ENCODE peak calls at places on chromosomes 13 and 19, in six cellular contexts. One of them, this sample, is unnamed.

GRCh38 chr13:51998723-51999471 is 12.4 kb downstream of the ATP7B start:
- DNase-seq in fibroblast of the aortic adventitia: peak
- DNase-seq in tibial artery: no peak
- DNase-seq in hepatocyte: peak
- DNase-seq in CD8-positive, alpha-beta T cell: no peak
- DNase-seq in activated CD8-positive, alpha-beta T cell treated with anti-CD3 and anti-CD28 coated beads for 36 hours: no peak
- DNase-seq in this sample: no peak

GRCh38 chr13:43245374-43245964 is 222.1 kb downstream of the DNAJC15 start:
- DNase-seq in fibroblast of the aortic adventitia: peak
- DNase-seq in tibial artery: no peak
- DNase-seq in hepatocyte: no peak
- DNase-seq in CD8-positive, alpha-beta T cell: no peak
- DNase-seq in activated CD8-positive, alpha-beta T cell treated with anti-CD3 and anti-CD28 coated beads for 36 hours: no peak
- DNase-seq in this sample: no peak

GRCh38 chr19:48544856-48545750 is 6.9 kb upstream of the SULT2B1 start:
- DNase-seq in fibroblast of the aortic adventitia: no peak
- DNase-seq in tibial artery: no peak
- DNase-seq in hepatocyte: no peak
- DNase-seq in CD8-positive, alpha-beta T cell: no peak
- DNase-seq in activated CD8-positive, alpha-beta T cell treated with anti-CD3 and anti-CD28 coated beads for 36 hours: no peak
- DNase-seq in this sample: no peak

GRCh38 chr19:3642987-3643386 is 16.4 kb upstream of the CACTIN start:
- DNase-seq in fibroblast of the aortic adventitia: no peak
- DNase-seq in tibial artery: no peak
- DNase-seq in hepatocyte: no peak
- DNase-seq in CD8-positive, alpha-beta T cell: no peak
- DNase-seq in activated CD8-positive, alpha-beta T cell treated with anti-CD3 and anti-CD28 coated beads for 36 hours: peak
- DNase-seq in this sample: no peak

GRCh38 chr13:32415019-32415418 is 12.9 kb downstream of the N4BP2L1 start:
- DNase-seq in fibroblast of the aortic adventitia: peak
- DNase-seq in tibial artery: no peak
- DNase-seq in hepatocyte: no peak
- DNase-seq in CD8-positive, alpha-beta T cell: no peak
- DNase-seq in activated CD8-positive, alpha-beta T cell treated with anti-CD3 and anti-CD28 coated beads for 36 hours: peak
- DNase-seq in this sample: peak

GRCh38 chr19:54179921-54180452 is 7.0 kb upstream of the TMC4 start:
- DNase-seq in fibroblast of the aortic adventitia: peak
- DNase-seq in tibial artery: no peak
- DNase-seq in hepatocyte: peak
- DNase-seq in CD8-positive, alpha-beta T cell: no peak
- DNase-seq in activated CD8-positive, alpha-beta T cell treated with anti-CD3 and anti-CD28 coated beads for 36 hours: no peak
- DNase-seq in this sample: no peak

GRCh38 chr13:76836311-76836710 is 49.9 kb downstream of the KCTD12 start:
- DNase-seq in fibroblast of the aortic adventitia: peak
- DNase-seq in tibial artery: no peak
- DNase-seq in hepatocyte: no peak
- DNase-seq in CD8-positive, alpha-beta T cell: no peak
- DNase-seq in activated CD8-positive, alpha-beta T cell treated with anti-CD3 and anti-CD28 coated beads for 36 hours: no peak
- DNase-seq in this sample: no peak

GRCh38 chr19:18373892-18374629 is 11.9 kb upstream of the GDF15 start:
- DNase-seq in fibroblast of the aortic adventitia: peak
- DNase-seq in tibial artery: peak
- DNase-seq in hepatocyte: peak
- DNase-seq in CD8-positive, alpha-beta T cell: peak
- DNase-seq in activated CD8-positive, alpha-beta T cell treated with anti-CD3 and anti-CD28 coated beads for 36 hours: peak
- DNase-seq in this sample: peak

GRCh38 chr13:21006141-21007005 is 55.0 kb downstream of the LATS2 start:
- DNase-seq in fibroblast of the aortic adventitia: no peak
- DNase-seq in tibial artery: peak
- DNase-seq in hepatocyte: no peak
- DNase-seq in CD8-positive, alpha-beta T cell: no peak
- DNase-seq in activated CD8-positive, alpha-beta T cell treated with anti-CD3 and anti-CD28 coated beads for 36 hours: no peak
- DNase-seq in this sample: no peak

GRCh38 chr19:49447485-49448431 is 3.9 kb downstream of the PIH1D1 start:
- DNase-seq in fibroblast of the aortic adventitia: peak
- DNase-seq in tibial artery: no peak
- DNase-seq in hepatocyte: no peak
- DNase-seq in CD8-positive, alpha-beta T cell: no peak
- DNase-seq in activated CD8-positive, alpha-beta T cell treated with anti-CD3 and anti-CD28 coated beads for 36 hours: peak
- DNase-seq in this sample: peak

GRCh38 chr19:49749771-49750170 is 13.3 kb downstream of the TSKS start:
- DNase-seq in fibroblast of the aortic adventitia: no peak
- DNase-seq in tibial artery: no peak
- DNase-seq in hepatocyte: no peak
- DNase-seq in CD8-positive, alpha-beta T cell: no peak
- DNase-seq in activated CD8-positive, alpha-beta T cell treated with anti-CD3 and anti-CD28 coated beads for 36 hours: no peak
- DNase-seq in this sample: no peak

GRCh38 chr13:26867451-26868067 is 107.0 kb upstream of the GPR12 start:
- DNase-seq in fibroblast of the aortic adventitia: peak
- DNase-seq in tibial artery: no peak
- DNase-seq in hepatocyte: peak
- DNase-seq in CD8-positive, alpha-beta T cell: no peak
- DNase-seq in activated CD8-positive, alpha-beta T cell treated with anti-CD3 and anti-CD28 coated beads for 36 hours: peak
- DNase-seq in this sample: peak

GRCh38 chr13:75120071-75120470 is 361.9 kb downstream of the TBC1D4 start:
- DNase-seq in fibroblast of the aortic adventitia: no peak
- DNase-seq in tibial artery: no peak
- DNase-seq in hepatocyte: no peak
- DNase-seq in CD8-positive, alpha-beta T cell: no peak
- DNase-seq in activated CD8-positive, alpha-beta T cell treated with anti-CD3 and anti-CD28 coated beads for 36 hours: no peak
- DNase-seq in this sample: no peak

GRCh38 chr19:12350185-12350889 is 15.1 kb downstream of the ZNF442 start:
- DNase-seq in fibroblast of the aortic adventitia: no peak
- DNase-seq in tibial artery: no peak
- DNase-seq in hepatocyte: no peak
- DNase-seq in CD8-positive, alpha-beta T cell: no peak
- DNase-seq in activated CD8-positive, alpha-beta T cell treated with anti-CD3 and anti-CD28 coated beads for 36 hours: no peak
- DNase-seq in this sample: no peak

GRCh38 chr19:12345197-12345596 is 11.8 kb upstream of the ZNF563 start:
- DNase-seq in fibroblast of the aortic adventitia: no peak
- DNase-seq in tibial artery: no peak
- DNase-seq in hepatocyte: no peak
- DNase-seq in CD8-positive, alpha-beta T cell: no peak
- DNase-seq in activated CD8-positive, alpha-beta T cell treated with anti-CD3 and anti-CD28 coated beads for 36 hours: no peak
- DNase-seq in this sample: no peak

GRCh38 chr19:12350890-12351197 is 14.6 kb downstream of the ZNF442 start:
- DNase-seq in fibroblast of the aortic adventitia: no peak
- DNase-seq in tibial artery: no peak
- DNase-seq in hepatocyte: no peak
- DNase-seq in CD8-positive, alpha-beta T cell: no peak
- DNase-seq in activated CD8-positive, alpha-beta T cell treated with anti-CD3 and anti-CD28 coated beads for 36 hours: no peak
- DNase-seq in this sample: no peak

GRCh38 chr19:12346896-12347295 is 13.5 kb upstream of the ZNF563 start:
- DNase-seq in fibroblast of the aortic adventitia: no peak
- DNase-seq in tibial artery: no peak
- DNase-seq in hepatocyte: no peak
- DNase-seq in CD8-positive, alpha-beta T cell: no peak
- DNase-seq in activated CD8-positive, alpha-beta T cell treated with anti-CD3 and anti-CD28 coated beads for 36 hours: peak
- DNase-seq in this sample: no peak
- TF ChIP-seq CTCF in fibroblast of the aortic adventitia: no peak
- TF ChIP-seq CTCF in tibial artery: no peak
- TF ChIP-seq CTCF in hepatocyte: no peak
- TF ChIP-seq CTCF in CD8-positive, alpha-beta T cell: no peak
- TF ChIP-seq CTCF in activated CD8-positive, alpha-beta T cell treated with anti-CD3 and anti-CD28 coated beads for 36 hours: peak
- TF ChIP-seq CTCF in this sample: no peak

GRCh38 chr13:44879452-44880058 is 109.7 kb downstream of the NUFIP1 start:
- DNase-seq in fibroblast of the aortic adventitia: peak
- DNase-seq in tibial artery: no peak
- DNase-seq in hepatocyte: peak
- DNase-seq in CD8-positive, alpha-beta T cell: no peak
- DNase-seq in activated CD8-positive, alpha-beta T cell treated with anti-CD3 and anti-CD28 coated beads for 36 hours: peak
- DNase-seq in this sample: peak
- TF ChIP-seq CTCF in fibroblast of the aortic adventitia: peak
- TF ChIP-seq CTCF in tibial artery: peak
- TF ChIP-seq CTCF in hepatocyte: peak
- TF ChIP-seq CTCF in CD8-positive, alpha-beta T cell: no peak
- TF ChIP-seq CTCF in activated CD8-positive, alpha-beta T cell treated with anti-CD3 and anti-CD28 coated beads for 36 hours: peak
- TF ChIP-seq CTCF in this sample: no peak

DNA sequence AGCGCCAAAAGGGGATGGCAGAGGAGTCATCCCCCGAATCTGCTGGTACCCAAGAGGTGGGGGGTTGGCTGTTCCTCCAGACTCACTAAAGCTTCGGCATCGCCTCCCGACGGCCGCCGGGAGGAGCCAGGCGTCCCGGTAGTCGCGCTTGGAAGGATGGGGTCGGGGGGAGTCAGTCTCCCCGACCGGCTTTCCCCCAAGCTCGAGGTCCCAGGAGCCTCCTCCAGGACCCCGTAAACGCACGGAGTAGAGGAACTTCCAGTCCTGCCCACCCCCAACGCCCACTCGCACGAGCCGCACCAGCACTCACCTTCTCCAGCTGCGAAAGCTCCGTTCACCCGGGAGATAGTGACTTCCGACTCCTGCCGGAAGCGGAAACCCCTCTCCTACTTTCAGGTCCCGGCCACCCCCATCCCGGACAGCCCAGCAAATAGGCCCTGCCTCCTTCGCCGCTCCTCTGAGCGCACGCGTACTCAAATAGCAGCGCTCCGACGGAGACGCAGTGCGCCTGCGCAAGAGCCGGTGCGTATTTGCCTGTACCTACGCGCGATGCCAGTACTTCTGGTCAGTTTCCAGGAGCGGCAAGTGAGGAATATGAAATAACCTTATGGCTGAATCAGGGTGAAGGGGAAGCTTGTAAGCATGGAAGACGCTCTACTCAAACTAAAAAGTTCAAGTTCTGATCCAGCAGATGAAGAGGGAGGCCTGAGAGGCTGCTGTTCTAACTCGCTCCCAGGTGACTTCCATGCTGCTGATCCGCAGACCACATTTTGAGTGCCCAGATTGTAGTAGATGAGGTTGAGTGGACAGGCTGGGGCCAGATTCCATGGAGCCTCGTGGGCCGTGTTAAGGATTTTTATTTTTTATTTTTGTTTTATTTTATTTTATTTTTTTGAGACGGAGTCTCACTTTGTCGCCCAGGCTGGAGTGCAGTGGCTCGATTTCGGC is at the start of gene ELOF1:
- DNase-seq in fibroblast of the aortic adventitia: peak
- DNase-seq in tibial artery: peak
- DNase-seq in hepatocyte: peak
- DNase-seq in CD8-positive, alpha-beta T cell: peak
- DNase-seq in activated CD8-positive, alpha-beta T cell treated with anti-CD3 and anti-CD28 coated beads for 36 hours: peak
- DNase-seq in this sample: peak
- TF ChIP-seq CTCF in fibroblast of the aortic adventitia: peak
- TF ChIP-seq CTCF in tibial artery: no peak
- TF ChIP-seq CTCF in hepatocyte: peak
- TF ChIP-seq CTCF in CD8-positive, alpha-beta T cell: no peak
- TF ChIP-seq CTCF in activated CD8-positive, alpha-beta T cell treated with anti-CD3 and anti-CD28 coated beads for 36 hours: no peak
- TF ChIP-seq CTCF in this sample: no peak

GRCh38 chr19:6021878-6022569 is 44.1 kb upstream of the RANBP3 start:
- DNase-seq in fibroblast of the aortic adventitia: peak
- DNase-seq in tibial artery: peak
- DNase-seq in hepatocyte: peak
- DNase-seq in CD8-positive, alpha-beta T cell: peak
- DNase-seq in activated CD8-positive, alpha-beta T cell treated with anti-CD3 and anti-CD28 coated beads for 36 hours: peak
- DNase-seq in this sample: peak
- TF ChIP-seq CTCF in fibroblast of the aortic adventitia: peak
- TF ChIP-seq CTCF in tibial artery: peak
- TF ChIP-seq CTCF in hepatocyte: peak
- TF ChIP-seq CTCF in CD8-positive, alpha-beta T cell: peak
- TF ChIP-seq CTCF in activated CD8-positive, alpha-beta T cell treated with anti-CD3 and anti-CD28 coated beads for 36 hours: peak
- TF ChIP-seq CTCF in this sample: peak

DNA sequence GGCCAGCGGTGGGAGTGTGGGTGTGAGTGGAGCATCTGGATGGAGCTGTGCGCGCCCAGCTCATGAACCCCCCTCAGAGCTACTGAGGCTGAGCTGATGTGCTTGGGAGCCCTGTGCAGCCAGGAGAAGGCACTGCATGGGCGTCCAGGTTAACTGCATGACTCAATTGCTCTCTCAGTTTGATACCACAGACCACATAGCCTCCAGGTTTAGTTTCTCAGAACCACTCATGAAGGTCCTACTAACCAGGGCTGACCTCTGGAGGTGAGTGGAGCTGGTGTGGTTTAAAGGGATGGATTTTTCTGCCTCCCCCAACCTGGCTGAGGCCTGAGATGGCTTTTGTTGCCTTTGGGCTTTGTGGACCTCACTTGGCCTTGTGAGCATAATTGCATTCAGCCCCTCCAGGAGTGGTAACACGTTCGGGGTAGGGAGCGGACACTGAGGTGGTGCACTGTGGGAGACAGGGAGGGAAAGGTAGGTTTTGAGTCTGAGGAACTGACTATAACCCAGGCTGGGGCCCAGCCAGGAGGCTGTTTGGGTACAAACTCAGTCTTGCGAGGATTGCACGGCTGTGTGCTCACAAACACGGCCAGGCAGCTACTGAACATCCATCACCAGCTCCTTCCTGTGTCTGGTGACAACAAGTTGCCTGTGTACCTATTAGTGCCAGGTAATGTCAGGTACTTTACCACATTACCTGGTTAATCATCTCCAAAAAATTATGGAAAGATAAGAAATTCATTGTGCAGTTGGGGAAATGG is 97.5 kb downstream of the RGCC start:
- DNase-seq in fibroblast of the aortic adventitia: no peak
- DNase-seq in tibial artery: no peak
- DNase-seq in hepatocyte: no peak
- DNase-seq in CD8-positive, alpha-beta T cell: no peak
- DNase-seq in activated CD8-positive, alpha-beta T cell treated with anti-CD3 and anti-CD28 coated beads for 36 hours: peak
- DNase-seq in this sample: no peak
- TF ChIP-seq CTCF in fibroblast of the aortic adventitia: no peak
- TF ChIP-seq CTCF in tibial artery: no peak
- TF ChIP-seq CTCF in hepatocyte: no peak
- TF ChIP-seq CTCF in CD8-positive, alpha-beta T cell: no peak
- TF ChIP-seq CTCF in activated CD8-positive, alpha-beta T cell treated with anti-CD3 and anti-CD28 coated beads for 36 hours: no peak
- TF ChIP-seq CTCF in this sample: no peak

GRCh38 chr19:27773318-27774094 is 1439.4 kb downstream of the UQCRFS1 start:
- DNase-seq in fibroblast of the aortic adventitia: no peak
- DNase-seq in tibial artery: no peak
- DNase-seq in hepatocyte: no peak
- DNase-seq in CD8-positive, alpha-beta T cell: no peak
- DNase-seq in activated CD8-positive, alpha-beta T cell treated with anti-CD3 and anti-CD28 coated beads for 36 hours: no peak
- DNase-seq in this sample: no peak

GRCh38 chr19:27775395-27775794 is 1437.6 kb downstream of the UQCRFS1 start:
- DNase-seq in fibroblast of the aortic adventitia: no peak
- DNase-seq in tibial artery: no peak
- DNase-seq in hepatocyte: no peak
- DNase-seq in CD8-positive, alpha-beta T cell: no peak
- DNase-seq in activated CD8-positive, alpha-beta T cell treated with anti-CD3 and anti-CD28 coated beads for 36 hours: no peak
- DNase-seq in this sample: no peak

GRCh38 chr19:27774827-27775226 is 1438.1 kb downstream of the UQCRFS1 start:
- DNase-seq in fibroblast of the aortic adventitia: no peak
- DNase-seq in tibial artery: no peak
- DNase-seq in hepatocyte: no peak
- DNase-seq in CD8-positive, alpha-beta T cell: no peak
- DNase-seq in activated CD8-positive, alpha-beta T cell treated with anti-CD3 and anti-CD28 coated beads for 36 hours: peak
- DNase-seq in this sample: no peak

GRCh38 chr19:27776020-27776419 is 1436.9 kb downstream of the UQCRFS1 start:
- DNase-seq in fibroblast of the aortic adventitia: peak
- DNase-seq in tibial artery: no peak
- DNase-seq in hepatocyte: no peak
- DNase-seq in CD8-positive, alpha-beta T cell: no peak
- DNase-seq in activated CD8-positive, alpha-beta T cell treated with anti-CD3 and anti-CD28 coated beads for 36 hours: peak
- DNase-seq in this sample: no peak

DNA sequence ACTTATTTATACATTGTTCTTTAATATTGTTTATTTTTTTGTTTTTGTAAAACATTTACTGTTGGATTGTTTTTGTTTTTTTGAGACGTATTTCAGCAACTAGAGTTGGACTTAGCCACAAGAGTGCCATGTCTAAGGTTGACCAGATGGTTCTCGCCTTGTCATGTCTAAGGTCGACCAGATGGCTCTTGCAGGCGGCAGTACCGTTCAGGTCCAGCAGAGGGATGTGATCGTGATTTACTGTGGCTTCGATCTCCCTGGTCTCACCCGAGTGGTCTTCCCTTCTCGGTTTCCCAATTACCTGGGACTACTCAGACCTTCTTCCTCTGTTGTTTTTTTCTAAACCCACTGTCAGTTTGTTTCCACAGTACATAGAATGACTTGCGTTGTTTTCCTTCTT is 1438.6 kb downstream of the UQCRFS1 start:
- DNase-seq in fibroblast of the aortic adventitia: no peak
- DNase-seq in tibial artery: no peak
- DNase-seq in hepatocyte: no peak
- DNase-seq in CD8-positive, alpha-beta T cell: no peak
- DNase-seq in activated CD8-positive, alpha-beta T cell treated with anti-CD3 and anti-CD28 coated beads for 36 hours: peak
- DNase-seq in this sample: no peak
- TF ChIP-seq CTCF in fibroblast of the aortic adventitia: peak
- TF ChIP-seq CTCF in tibial artery: no peak
- TF ChIP-seq CTCF in hepatocyte: no peak
- TF ChIP-seq CTCF in CD8-positive, alpha-beta T cell: no peak
- TF ChIP-seq CTCF in activated CD8-positive, alpha-beta T cell treated with anti-CD3 and anti-CD28 coated beads for 36 hours: no peak
- TF ChIP-seq CTCF in this sample: no peak